ENCODE peak calls at places on chromosomes 12 and 14, in six cellular contexts. One of them, this sample, is unnamed.

GRCh38 chr14:20434701-20435453 is 1.1 kb downstream of the KLHL33 start:
- DNase-seq in GM23338: peak
- DNase-seq in astrocyte: no peak
- DNase-seq in PC-3: no peak
- DNase-seq in IMR-90: no peak
- DNase-seq in GM23248: no peak
- DNase-seq in this sample: peak

GRCh38 chr12:132084681-132085635 is 59.2 kb downstream of the DDX51 start:
- DNase-seq in GM23248: peak
- DNase-seq in IMR-90: peak
- DNase-seq in astrocyte: peak
- DNase-seq in GM23338: peak
- DNase-seq in PC-3: peak
- DNase-seq in this sample: peak

GRCh38 chr14:55540847-55541773 is 38.9 kb upstream of the KTN1 start:
- DNase-seq in PC-3: peak
- DNase-seq in GM23248: peak
- DNase-seq in IMR-90: peak
- DNase-seq in GM23338: no peak
- DNase-seq in astrocyte: peak
- DNase-seq in this sample: no peak

GRCh38 chr14:53999061-53999488 is 42.5 kb upstream of the BMP4 start:
- DNase-seq in IMR-90: peak
- DNase-seq in GM23248: peak
- DNase-seq in PC-3: no peak
- DNase-seq in astrocyte: peak
- DNase-seq in GM23338: no peak
- DNase-seq in this sample: peak

GRCh38 chr12:43111608-43112007 is 440.4 kb downstream of the ADAMTS20 start:
- DNase-seq in IMR-90: peak
- DNase-seq in GM23248: no peak
- DNase-seq in astrocyte: peak
- DNase-seq in PC-3: no peak
- DNase-seq in GM23338: no peak
- DNase-seq in this sample: no peak

GRCh38 chr14:55366271-55366670 is 45.4 kb downstream of the ATG14 start:
- DNase-seq in GM23248: peak
- DNase-seq in PC-3: peak
- DNase-seq in IMR-90: peak
- DNase-seq in GM23338: no peak
- DNase-seq in astrocyte: peak
- DNase-seq in this sample: peak

GRCh38 chr12:26416550-26416949 is 221.2 kb downstream of the SSPN start:
- DNase-seq in GM23248: no peak
- DNase-seq in IMR-90: no peak
- DNase-seq in astrocyte: no peak
- DNase-seq in PC-3: peak
- DNase-seq in GM23338: no peak
- DNase-seq in this sample: no peak

GRCh38 chr14:102050026-102050405 is 36.8 kb downstream of the HSP90AA1 start:
- DNase-seq in GM23248: no peak
- DNase-seq in PC-3: no peak
- DNase-seq in GM23338: no peak
- DNase-seq in IMR-90: no peak
- DNase-seq in astrocyte: no peak
- DNase-seq in this sample: no peak

GRCh38 chr14:63551338-63551737 is 8.2 kb upstream of the PPP2R5E start:
- DNase-seq in GM23248: peak
- DNase-seq in IMR-90: peak
- DNase-seq in astrocyte: no peak
- DNase-seq in GM23338: no peak
- DNase-seq in PC-3: peak
- DNase-seq in this sample: no peak

GRCh38 chr14:59187802-59188460 is 536 bp upstream of the DAAM1 start:
- DNase-seq in GM23338: peak
- DNase-seq in PC-3: peak
- DNase-seq in GM23248: peak
- DNase-seq in astrocyte: no peak
- DNase-seq in IMR-90: no peak
- DNase-seq in this sample: no peak

GRCh38 chr12:115710104-115710564 is 567.4 kb downstream of the MED13L start:
- DNase-seq in GM23248: peak
- DNase-seq in IMR-90: peak
- DNase-seq in astrocyte: peak
- DNase-seq in PC-3: peak
- DNase-seq in GM23338: no peak
- DNase-seq in this sample: peak

GRCh38 chr14:31024577-31025334 is 693 bp upstream of the AP4S1 start:
- DNase-seq in IMR-90: peak
- DNase-seq in GM23338: no peak
- DNase-seq in PC-3: peak
- DNase-seq in GM23248: peak
- DNase-seq in astrocyte: peak
- DNase-seq in this sample: peak

GRCh38 chr14:31261523-31261858 is 53.9 kb upstream of the HECTD1 start:
- DNase-seq in GM23338: no peak
- DNase-seq in GM23248: no peak
- DNase-seq in IMR-90: no peak
- DNase-seq in astrocyte: no peak
- DNase-seq in PC-3: no peak
- DNase-seq in this sample: no peak

GRCh38 chr12:123237646-123238329 is 4.6 kb downstream of the MTRFR start:
- DNase-seq in astrocyte: peak
- DNase-seq in IMR-90: peak
- DNase-seq in GM23248: peak
- DNase-seq in GM23338: peak
- DNase-seq in PC-3: peak
- DNase-seq in this sample: peak

GRCh38 chr12:84070311-84070710 is 842.3 kb downstream of the SLC6A15 start:
- DNase-seq in astrocyte: peak
- DNase-seq in PC-3: no peak
- DNase-seq in IMR-90: peak
- DNase-seq in GM23248: peak
- DNase-seq in GM23338: no peak
- DNase-seq in this sample: peak

GRCh38 chr14:55762595-55763232 is 182.7 kb downstream of the KTN1 start:
- DNase-seq in PC-3: no peak
- DNase-seq in GM23338: no peak
- DNase-seq in GM23248: no peak
- DNase-seq in IMR-90: no peak
- DNase-seq in astrocyte: no peak
- DNase-seq in this sample: no peak

GRCh38 chr12:82132390-82132789 is 225.8 kb downstream of the CCDC59 start:
- DNase-seq in astrocyte: no peak
- DNase-seq in IMR-90: no peak
- DNase-seq in PC-3: no peak
- DNase-seq in GM23338: no peak
- DNase-seq in GM23248: no peak
- DNase-seq in this sample: no peak

GRCh38 chr12:55495490-55495889 is 3.3 kb downstream of the OR6C68 start:
- DNase-seq in IMR-90: no peak
- DNase-seq in GM23338: no peak
- DNase-seq in GM23248: no peak
- DNase-seq in PC-3: no peak
- DNase-seq in astrocyte: no peak
- DNase-seq in this sample: no peak

GRCh38 chr14:67580336-67581230 is 19.5 kb downstream of the PIGH start:
- DNase-seq in PC-3: no peak
- DNase-seq in GM23248: no peak
- DNase-seq in GM23338: no peak
- DNase-seq in IMR-90: no peak
- DNase-seq in astrocyte: no peak
- DNase-seq in this sample: no peak

GRCh38 chr14:75226755-75227544 is 50.5 kb upstream of the TMED10 start:
- DNase-seq in PC-3: no peak
- DNase-seq in IMR-90: no peak
- DNase-seq in GM23338: no peak
- DNase-seq in GM23248: no peak
- DNase-seq in astrocyte: no peak
- DNase-seq in this sample: no peak

GRCh38 chr14:20438664-20439063 is 2.7 kb upstream of the KLHL33 start:
- DNase-seq in GM23338: no peak
- DNase-seq in GM23248: no peak
- DNase-seq in IMR-90: no peak
- DNase-seq in PC-3: no peak
- DNase-seq in astrocyte: no peak
- DNase-seq in this sample: no peak

GRCh38 chr14:55846852-55847471 is 267.0 kb downstream of the KTN1 start:
- DNase-seq in astrocyte: peak
- DNase-seq in PC-3: peak
- DNase-seq in GM23338: no peak
- DNase-seq in GM23248: peak
- DNase-seq in IMR-90: peak
- DNase-seq in this sample: peak

GRCh38 chr12:107368586-107368985 is 275.2 kb upstream of the CRY1 start:
- DNase-seq in IMR-90: no peak
- DNase-seq in PC-3: no peak
- DNase-seq in GM23248: no peak
- DNase-seq in GM23338: no peak
- DNase-seq in astrocyte: no peak
- DNase-seq in this sample: no peak

GRCh38 chr14:54108481-54109471 is 152.2 kb upstream of the BMP4 start:
- DNase-seq in PC-3: peak
- DNase-seq in GM23338: no peak
- DNase-seq in GM23248: peak
- DNase-seq in astrocyte: peak
- DNase-seq in IMR-90: peak
- DNase-seq in this sample: peak

GRCh38 chr12:44835641-44836379 is 40.3 kb downstream of the NELL2 start:
- DNase-seq in PC-3: no peak
- DNase-seq in astrocyte: peak
- DNase-seq in GM23248: peak
- DNase-seq in IMR-90: no peak
- DNase-seq in GM23338: no peak
- DNase-seq in this sample: no peak

GRCh38 chr12:110122929-110123328 is 1.2 kb upstream of the IFT81 start:
- DNase-seq in GM23338: no peak
- DNase-seq in PC-3: no peak
- DNase-seq in astrocyte: no peak
- DNase-seq in GM23248: no peak
- DNase-seq in IMR-90: no peak
- DNase-seq in this sample: no peak

GRCh38 chr14:101449114-101449513 is 112.2 kb upstream of the DIO3 start:
- DNase-seq in GM23248: no peak
- DNase-seq in astrocyte: no peak
- DNase-seq in GM23338: no peak
- DNase-seq in IMR-90: no peak
- DNase-seq in PC-3: no peak
- DNase-seq in this sample: no peak

GRCh38 chr12:121968880-121969279 is 50.5 kb downstream of the CFAP251 start:
- DNase-seq in GM23248: no peak
- DNase-seq in PC-3: no peak
- DNase-seq in astrocyte: no peak
- DNase-seq in GM23338: no peak
- DNase-seq in IMR-90: no peak
- DNase-seq in this sample: no peak

GRCh38 chr12:129298921-129299320 is 445.6 kb downstream of the GLT1D1 start:
- DNase-seq in GM23338: no peak
- DNase-seq in IMR-90: no peak
- DNase-seq in GM23248: no peak
- DNase-seq in PC-3: peak
- DNase-seq in astrocyte: peak
- DNase-seq in this sample: no peak

GRCh38 chr12:129294868-129295267 is 441.6 kb downstream of the GLT1D1 start:
- DNase-seq in GM23338: no peak
- DNase-seq in GM23248: no peak
- DNase-seq in astrocyte: no peak
- DNase-seq in PC-3: no peak
- DNase-seq in IMR-90: no peak
- DNase-seq in this sample: no peak

GRCh38 chr12:129300011-129300410 is 446.7 kb downstream of the GLT1D1 start:
- DNase-seq in GM23338: no peak
- DNase-seq in IMR-90: no peak
- DNase-seq in GM23248: no peak
- DNase-seq in astrocyte: no peak
- DNase-seq in PC-3: no peak
- DNase-seq in this sample: no peak

GRCh38 chr12:129296636-129297035 is 443.4 kb downstream of the GLT1D1 start:
- DNase-seq in astrocyte: peak
- DNase-seq in PC-3: no peak
- DNase-seq in IMR-90: no peak
- DNase-seq in GM23338: no peak
- DNase-seq in GM23248: no peak
- DNase-seq in this sample: no peak
- H3K27ac ChIP-seq in astrocyte: peak
- H3K27ac ChIP-seq in PC-3: no peak
- H3K27ac ChIP-seq in IMR-90: no peak
- H3K27ac ChIP-seq in GM23338: no peak
- H3K27ac ChIP-seq in GM23248: no peak
- H3K27ac ChIP-seq in this sample: no peak

DNA sequence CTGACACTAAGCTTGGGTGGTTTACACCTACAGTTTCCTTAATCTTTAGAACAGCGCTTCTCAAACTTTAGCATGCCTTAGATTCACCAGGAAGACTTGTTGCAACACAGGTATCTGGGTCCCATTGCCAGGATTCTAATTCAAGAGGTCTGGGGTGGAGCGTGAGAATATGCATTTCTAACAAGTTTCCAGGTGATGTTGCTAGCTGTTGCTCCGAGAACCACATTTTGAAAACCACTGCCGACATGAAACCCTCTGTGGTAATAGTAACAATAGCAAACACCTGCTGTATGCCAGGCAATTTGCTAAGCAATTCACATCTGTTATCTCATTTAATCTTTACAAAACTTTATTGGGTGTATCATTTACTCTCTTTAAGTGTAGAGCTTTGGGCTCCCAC is 58.6 kb downstream of the TRHDE start:
- DNase-seq in PC-3: no peak
- DNase-seq in IMR-90: no peak
- DNase-seq in GM23248: no peak
- DNase-seq in GM23338: no peak
- DNase-seq in astrocyte: no peak
- DNase-seq in this sample: no peak
- H3K4me3 ChIP-seq in PC-3: no peak
- H3K4me3 ChIP-seq in IMR-90: no peak
- H3K4me3 ChIP-seq in GM23248: no peak
- H3K4me3 ChIP-seq in GM23338: no peak
- H3K4me3 ChIP-seq in astrocyte: no peak
- H3K4me3 ChIP-seq in this sample: peak

DNA sequence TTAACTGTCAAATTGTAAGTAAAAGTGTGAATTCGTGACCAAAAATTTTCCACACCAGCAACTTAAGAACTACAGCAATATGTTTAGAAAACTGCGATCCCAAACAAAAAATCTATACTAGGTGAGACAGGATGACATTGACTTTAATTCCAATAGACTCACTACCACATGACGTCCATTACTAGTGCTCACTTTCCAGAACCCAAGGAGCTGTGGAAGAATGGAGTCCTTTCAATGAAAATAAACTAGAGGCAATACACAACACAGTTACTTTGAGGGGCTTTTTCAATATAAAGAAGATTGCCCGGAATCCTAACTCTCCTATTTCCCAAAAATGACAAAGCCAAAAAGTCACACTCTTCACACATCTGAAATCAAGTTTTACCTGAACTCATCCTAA is 1.4 kb downstream of the EPS8 start:
- DNase-seq in GM23248: peak
- DNase-seq in PC-3: no peak
- DNase-seq in IMR-90: no peak
- DNase-seq in astrocyte: no peak
- DNase-seq in GM23338: no peak
- DNase-seq in this sample: no peak
- H2AFZ ChIP-seq in GM23248: peak
- H2AFZ ChIP-seq in PC-3: no peak
- H2AFZ ChIP-seq in IMR-90: no peak
- H2AFZ ChIP-seq in astrocyte: peak
- H2AFZ ChIP-seq in GM23338: peak
- H2AFZ ChIP-seq in this sample: no peak

GRCh38 chr14:105014032-105014431 is 6.9 kb downstream of the CDCA4 start:
- DNase-seq in GM23338: no peak
- DNase-seq in PC-3: no peak
- DNase-seq in IMR-90: no peak
- DNase-seq in GM23248: no peak
- DNase-seq in astrocyte: no peak
- DNase-seq in this sample: no peak
- H3K27ac ChIP-seq in GM23338: peak
- H3K27ac ChIP-seq in PC-3: no peak
- H3K27ac ChIP-seq in IMR-90: no peak
- H3K27ac ChIP-seq in GM23248: no peak
- H3K27ac ChIP-seq in astrocyte: no peak
- H3K27ac ChIP-seq in this sample: no peak

This sample was measured in fibroblast of lung.